ENCODE peak calls at places on chromosomes 12 and 14, in nine cellular contexts. A is suprapubic skin, Y is GM23338, B is spleen, F is HCT116, I is stomach, Z is SK-N-SH, E is Panc1, R is breast epithelium. V is an unnamed sample.

GRCh38 chr12:123963829-123964228 is 8.8 kb downstream of the CCDC92 start:
- DNase-seq in A (no peak), Y (no peak), B (no peak), F (no peak), I (no peak), Z (no peak), E (no peak), R (no peak), V (no peak)

GRCh38 chr14:101379842-101380241 is 181.5 kb upstream of the DIO3 start:
- DNase-seq in A (no peak), Y (no peak), B (no peak), F (no peak), I (no peak), Z (no peak), E (no peak), R (no peak), V (no peak)

GRCh38 chr14:100819453-100819828 is 6.5 kb upstream of the MEG3 start:
- DNase-seq in A (no peak), Y (no peak), B (no peak), F (no peak), I (no peak), Z (no peak), E (no peak), R (no peak), V (no peak)

GRCh38 chr14:102498005-102498677 is 11.4 kb downstream of the ANKRD9 start:
- DNase-seq in A (no peak), Y (peak), B (no peak), F (no peak), I (no peak), Z (peak), E (no peak), R (no peak), V (peak)

GRCh38 chr12:113138826-113139225 is 3.3 kb upstream of the RASAL1 start:
- DNase-seq in A (no peak), Y (no peak), B (peak), F (no peak), I (no peak), Z (no peak), E (no peak), R (no peak), V (no peak)

GRCh38 chr12:38384816-38385491 is 68.4 kb downstream of the ALG10B start:
- DNase-seq in A (no peak), Y (peak), B (no peak), F (no peak), I (no peak), Z (peak), E (no peak), R (no peak), V (no peak)

GRCh38 chr12:113273053-113273725 is 51.9 kb downstream of the TPCN1 start:
- DNase-seq in A (no peak), Y (peak), B (no peak), F (no peak), I (no peak), Z (no peak), E (no peak), R (no peak), V (no peak)

GRCh38 chr12:65229441-65229840 is 49.0 kb upstream of the MSRB3 start:
- DNase-seq in A (no peak), Y (no peak), B (no peak), F (no peak), I (no peak), Z (no peak), E (no peak), R (no peak), V (no peak)

GRCh38 chr12:130227641-130228040 is 65.4 kb downstream of the FZD10 start:
- DNase-seq in A (no peak), Y (no peak), B (no peak), F (no peak), I (no peak), Z (no peak), E (no peak), R (peak), V (no peak)

GRCh38 chr14:65179918-65180724 is 77.8 kb upstream of the MAX start:
- DNase-seq in A (no peak), Y (no peak), B (no peak), F (peak), I (peak), Z (no peak), E (no peak), R (peak), V (peak)

GRCh38 chr12:112218150-112218549 is 92.8 kb downstream of the TRAFD1 start:
- DNase-seq in A (no peak), Y (no peak), B (no peak), F (no peak), I (no peak), Z (no peak), E (no peak), R (no peak), V (no peak)

GRCh38 chr14:28344381-28344780 is 422.2 kb upstream of the FOXG1 start:
- DNase-seq in A (no peak), Y (no peak), B (no peak), F (no peak), I (no peak), Z (no peak), E (no peak), R (no peak), V (no peak)

GRCh38 chr12:47903151-47903611 is 1.6 kb downstream of the VDR start:
- DNase-seq in A (no peak), Y (no peak), B (no peak), F (no peak), I (peak), Z (no peak), E (no peak), R (no peak), V (peak)

GRCh38 chr14:31090872-31091764 is 64.9 kb upstream of the STRN3 start:
- DNase-seq in A (no peak), Y (no peak), B (no peak), F (no peak), I (no peak), Z (no peak), E (no peak), R (peak), V (peak)

DNA sequence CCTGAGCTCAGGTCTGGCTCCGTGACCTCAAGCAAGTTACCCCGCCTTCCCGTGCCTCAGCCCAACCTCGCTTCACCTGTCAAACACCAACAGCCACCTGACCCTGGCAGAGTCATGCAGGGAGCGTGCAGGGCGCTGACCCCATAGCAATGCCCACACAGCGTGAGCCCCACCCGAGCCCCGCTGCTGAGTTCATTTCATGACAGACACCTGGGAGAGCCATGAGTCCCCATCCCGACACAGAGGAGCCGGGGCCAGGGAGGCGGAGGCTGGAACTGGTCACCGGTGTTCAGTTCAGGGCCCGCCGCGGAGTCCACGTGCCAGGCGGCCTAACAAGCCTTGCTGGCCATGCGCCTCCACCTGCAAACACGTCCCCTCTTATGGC is 18.1 kb upstream of the GALNT9 start:
- DNase-seq in A (no peak), Y (no peak), B (no peak), F (no peak), I (no peak), Z (no peak), E (no peak), R (no peak), V (no peak)
- TF ChIP-seq POLR2AphosphoS5 in A (no peak), Y (no peak), B (no peak), F (no peak), I (no peak), Z (no peak), E (no peak), R (no peak), V (no peak)

DNA sequence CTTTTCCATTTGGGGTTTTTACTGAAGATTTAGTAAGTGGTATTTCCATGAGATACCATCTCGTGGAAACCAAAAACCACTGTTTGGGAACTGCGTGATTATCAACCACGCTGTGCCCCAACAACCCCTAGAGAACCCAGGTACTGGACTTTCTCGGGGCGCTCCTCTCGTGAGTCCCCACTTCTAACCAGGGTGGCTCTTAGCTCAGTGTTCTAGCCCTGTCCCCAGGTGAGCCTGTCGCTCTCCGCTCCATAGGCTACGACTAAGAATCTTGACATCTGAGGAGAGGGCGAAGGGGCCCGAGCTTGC is 686 bp downstream of the MCRS1 start:
- DNase-seq in A (no peak), Y (no peak), B (no peak), F (no peak), I (no peak), Z (no peak), E (no peak), R (no peak), V (no peak)
- H3K27ac ChIP-seq in A (no peak), Y (peak), B (peak), F (peak), I (peak), Z (peak), E (peak), R (peak), V (peak)

GRCh38 chr12:119180380-119181040 is 1.8 kb downstream of the HSPB8 start:
- DNase-seq in A (no peak), Y (no peak), B (peak), F (no peak), I (peak), Z (no peak), E (no peak), R (no peak), V (peak)
- TF ChIP-seq POLR2AphosphoS5 in A (peak), Y (no peak), B (no peak), F (no peak), I (no peak), Z (no peak), E (no peak), R (peak), V (peak)

DNA sequence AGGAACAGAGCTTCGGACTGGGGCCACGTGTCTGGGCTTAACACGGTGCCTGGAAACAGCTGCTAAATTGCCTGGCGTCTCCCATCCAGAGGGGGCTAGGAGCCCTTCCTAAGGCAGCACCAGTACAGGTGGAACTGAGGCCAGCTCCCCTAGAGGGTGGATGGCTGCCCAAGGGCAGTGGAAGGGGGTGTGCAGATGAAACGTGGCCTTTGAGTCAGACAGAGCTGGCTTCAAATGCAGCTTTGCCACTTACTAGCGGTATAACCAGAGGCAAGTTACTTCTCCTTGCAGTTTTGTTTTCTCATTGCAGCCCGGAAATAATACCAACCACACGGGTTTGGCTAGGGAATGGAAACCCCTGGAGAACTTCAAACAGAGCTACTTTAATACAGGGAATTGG is 59.3 kb upstream of the SLC24A4 start:
- DNase-seq in A (no peak), Y (no peak), B (no peak), F (no peak), I (no peak), Z (no peak), E (no peak), R (peak), V (no peak)
- H3K27ac ChIP-seq in A (no peak), Y (no peak), B (no peak), F (no peak), I (no peak), Z (no peak), E (no peak), R (peak), V (no peak)

DNA sequence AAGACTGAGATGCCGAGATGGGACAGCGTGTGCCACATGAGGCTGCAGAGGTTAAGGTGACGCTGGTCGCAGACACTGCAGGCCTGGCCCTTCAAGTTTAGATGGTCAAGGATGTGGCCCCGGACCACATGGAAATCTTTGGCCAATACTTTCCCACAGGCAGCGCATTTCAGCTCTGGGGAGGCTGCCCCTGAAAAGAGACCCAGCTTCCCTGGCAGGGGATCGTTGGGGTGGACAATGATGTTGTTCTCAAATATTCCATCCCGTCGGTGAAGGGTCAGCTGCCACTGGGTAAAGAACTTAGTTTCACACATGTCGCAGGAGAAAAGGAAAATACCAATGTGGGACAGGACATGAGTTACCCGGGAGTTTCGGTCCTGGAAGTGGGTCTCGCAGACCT is 3.0 kb downstream of the ZBTB39 start:
- DNase-seq in A (no peak), Y (no peak), B (peak), F (no peak), I (no peak), Z (no peak), E (no peak), R (no peak), V (no peak)
- TF ChIP-seq POLR2AphosphoS5 in A (no peak), Y (no peak), B (no peak), F (no peak), I (no peak), Z (no peak), E (no peak), R (no peak), V (no peak)

GRCh38 chr12:6981152-6982052 is 10.7 kb downstream of the EMG1 start:
- DNase-seq in A (no peak), Y (no peak), B (no peak), F (no peak), I (peak), Z (no peak), E (no peak), R (no peak), V (no peak)
- H3K27ac ChIP-seq in A (no peak), Y (no peak), B (no peak), F (no peak), I (peak), Z (no peak), E (no peak), R (no peak), V (no peak)